ENCODE peak calls at places on chromosome 7, in seven cellular contexts. J is kidney, I is Caco-2, Q is gastrocnemius medialis, S is fibroblast of lung, K is ovary, O is stomach. E is an unnamed sample.
A peak's percentile ranks its signal among the peaks of the same experiment; 100 is the strongest.

GRCh38 chr7:19290066-19290465 is 144.8 kb upstream of the FERD3L start:
- DNase-seq in J (no peak), I (no peak), Q (no peak), S (no peak), K (no peak), O (no peak), E (no peak)

GRCh38 chr7:16205481-16205880 is 215.9 kb downstream of the CRPPA start:
- DNase-seq in J (no peak), I (no peak), Q (no peak), S (no peak), K (no peak), O (no peak), E (no peak)

GRCh38 chr7:103660455-103661371 is 214.7 kb upstream of the SLC26A5 start:
- DNase-seq in J (no peak), I (peak; percentile 77), Q (no peak), S (peak; percentile 67), K (no peak), O (no peak), E (no peak)

GRCh38 chr7:68529221-68529620 is 1069.1 kb upstream of the AUTS2 start:
- DNase-seq in J (no peak), I (no peak), Q (no peak), S (no peak), K (no peak), O (no peak), E (no peak)

GRCh38 chr7:151839511-151839921 is 37.4 kb downstream of the PRKAG2 start:
- DNase-seq in J (peak; percentile 72), I (no peak), Q (no peak), S (no peak), K (no peak), O (no peak), E (peak; percentile 43)

GRCh38 chr7:85595639-85596268 is 408.9 kb upstream of the SEMA3D start:
- DNase-seq in J (no peak), I (no peak), Q (no peak), S (peak; percentile 49), K (no peak), O (no peak), E (no peak)

GRCh38 chr7:40882071-40882658 is 747.4 kb downstream of the SUGCT start:
- DNase-seq in J (no peak), I (no peak), Q (no peak), S (no peak), K (no peak), O (no peak), E (no peak)

GRCh38 chr7:153381275-153382119 is 621.9 kb downstream of the ACTR3B start:
- DNase-seq in J (no peak), I (peak; percentile 17), Q (no peak), S (no peak), K (no peak), O (peak; percentile 36), E (no peak)

GRCh38 chr7:112869111-112869774 is 79.0 kb upstream of the TMEM168 start:
- DNase-seq in J (no peak), I (peak; percentile 61), Q (peak; percentile 19), S (peak; percentile 9), K (no peak), O (peak; percentile 34), E (no peak)

GRCh38 chr7:110204527-110204926 is 886.4 kb upstream of the LRRN3 start:
- DNase-seq in J (no peak), I (peak; percentile 51), Q (no peak), S (no peak), K (no peak), O (no peak), E (no peak)

GRCh38 chr7:112357136-112357535 is 93.1 kb upstream of the IFRD1 start:
- DNase-seq in J (no peak), I (no peak), Q (no peak), S (no peak), K (no peak), O (no peak), E (no peak)

GRCh38 chr7:22920664-22921063 is 93.3 kb downstream of the HYCC1 start:
- DNase-seq in J (no peak), I (no peak), Q (no peak), S (peak; percentile 24), K (no peak), O (no peak), E (no peak)

GRCh38 chr7:38656976-38657375 is 25.8 kb upstream of the AMPH start:
- DNase-seq in J (no peak), I (no peak), Q (no peak), S (no peak), K (no peak), O (no peak), E (no peak)

GRCh38 chr7:144098776-144099175 is 10.6 kb upstream of the OR2A2 start:
- DNase-seq in J (no peak), I (no peak), Q (no peak), S (no peak), K (no peak), O (no peak), E (no peak)

GRCh38 chr7:144100607-144101006 is 8.8 kb upstream of the OR2A2 start:
- DNase-seq in J (no peak), I (no peak), Q (no peak), S (no peak), K (no peak), O (no peak), E (no peak)

DNA sequence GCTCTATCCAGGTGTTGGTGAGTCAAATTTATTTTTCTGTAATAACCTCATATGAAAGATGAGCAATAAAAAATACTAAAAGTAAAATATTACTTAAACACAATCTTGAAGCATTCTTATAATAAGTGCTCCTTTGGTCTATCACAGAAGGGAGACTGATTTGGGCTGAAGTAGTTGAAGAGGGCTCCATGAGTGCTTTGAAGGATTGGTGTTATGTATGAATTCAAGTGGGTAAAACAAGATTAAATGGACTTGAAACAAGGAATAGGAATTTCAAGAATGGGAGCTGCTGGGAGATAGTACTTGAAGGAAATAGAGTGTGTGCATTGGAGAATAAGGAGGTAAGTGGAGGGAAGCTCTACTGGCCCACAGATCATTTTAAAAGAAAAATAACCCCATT is 7.3 kb upstream of the OR2A2 start:
- DNase-seq in J (no peak), I (no peak), Q (no peak), S (no peak), K (no peak), O (no peak), E (no peak)
- H3K4me1 ChIP-seq in J (no peaks in the 10 kb centered on the region), I (no peaks in the 10 kb centered on the region), Q (no peaks in the 10 kb centered on the region), S (no peaks in the 10 kb centered on the region), K (no peaks in the 10 kb centered on the region), O (no peaks in the 10 kb centered on the region), E (no peaks in the 10 kb centered on the region)

GRCh38 chr7:45067582-45067981 is 21.2 kb downstream of the NACAD start:
- DNase-seq in J (no peak), I (no peak), Q (no peak), S (no peak), K (no peak), O (no peak), E (no peak)
- H3K36me3 ChIP-seq in J (peaks cover 18% of the 10 kb centered on the region), I (peaks cover 2% of the 10 kb centered on the region), Q (peaks cover 59% of the 10 kb centered on the region), S (peaks cover 8% of the 10 kb centered on the region), K (no peaks in the 10 kb centered on the region), O (peaks cover 90% of the 10 kb centered on the region), E (peaks cover 91% of the 10 kb centered on the region)

DNA sequence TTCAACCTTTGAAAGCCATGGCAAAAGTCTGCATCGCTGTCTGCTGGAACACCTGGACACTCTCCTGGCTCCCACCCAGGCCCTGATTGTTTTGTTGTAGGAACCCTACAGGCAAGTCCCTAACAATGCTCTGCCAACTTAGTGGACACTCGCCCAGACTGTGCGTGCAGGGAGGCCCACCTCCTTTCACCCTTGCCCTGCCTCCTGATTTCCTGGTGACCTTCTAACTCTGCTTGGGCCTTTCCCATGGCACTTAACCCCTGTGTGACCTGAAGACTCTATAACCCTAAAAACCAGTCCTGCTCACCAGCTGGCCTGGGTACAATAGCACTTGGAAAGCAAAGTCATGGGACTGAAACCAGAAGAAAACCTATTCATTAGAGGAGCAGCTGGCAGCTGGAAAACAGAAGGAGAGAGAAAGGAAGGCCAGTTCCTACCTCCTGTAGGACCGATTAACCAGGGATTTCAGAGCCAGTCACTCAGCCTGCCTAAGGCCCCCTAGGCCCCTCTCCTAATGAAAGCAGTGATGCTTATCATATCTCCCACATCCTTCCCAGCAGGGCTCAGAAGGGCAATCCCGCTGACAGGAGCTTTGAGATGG is 82.7 kb upstream of the KMT2E start:
- DNase-seq in J (no peak), I (no peak), Q (no peak), S (no peak), K (no peak), O (peak; percentile 90), E (no peak)
- TF ChIP-seq CTCF in J (no peak), I (no peak), Q (no peak), S (no peak), K (no peak), O (no peak), E (no peak)

GRCh38 chr7:100465702-100466311 is 1.7 kb upstream of the SPACDR start:
- DNase-seq in J (peak; percentile 93), I (peak; percentile 59), Q (peak; percentile 72), S (peak; percentile 74), K (peak; percentile 82), O (peak; percentile 87), E (peak; percentile 80)
- H3K4me1 ChIP-seq in J (peaks cover 5% of the 10 kb centered on the region), I (peaks cover 4% of the 10 kb centered on the region), Q (peaks cover 4% of the 10 kb centered on the region), S (peaks cover 2% of the 10 kb centered on the region), K (peaks cover 7% of the 10 kb centered on the region), O (peaks cover 48% of the 10 kb centered on the region), E (peaks cover 23% of the 10 kb centered on the region)

GRCh38 chr7:129919492-129919891 is 33.3 kb downstream of the UBE2H start:
- DNase-seq in J (no peak), I (no peak), Q (no peak), S (no peak), K (no peak), O (no peak), E (no peak)
- H3K36me3 ChIP-seq in J (no peaks in the 10 kb centered on the region), I (no peaks in the 10 kb centered on the region), Q (no peaks in the 10 kb centered on the region), S (no peaks in the 10 kb centered on the region), K (no peaks in the 10 kb centered on the region), O (peaks cover 13% of the 10 kb centered on the region), E (peaks cover 13% of the 10 kb centered on the region)

GRCh38 chr7:101815826-101816488 is 1.5 kb upstream of the CUX1 start:
- DNase-seq in J (peak; percentile 88), I (peak; percentile 86), Q (peak; percentile 71), S (peak; percentile 79), K (peak; percentile 79), O (peak; percentile 79), E (peak; percentile 82)
- TF ChIP-seq CTCF in J (no peak), I (peak; percentile 23), Q (no peak), S (no peak), K (no peak), O (no peak), E (no peak)

E was measured in lower lobe of right lung.